ENCODE peak calls at places on chromosomes 13 and 19, in seven cellular contexts. L is brain microvascular endothelial cell; T is CD8-positive, alpha-beta memory T cell; V is fibroblast of the aortic adventitia; H is neural progenitor cell; D is upper lobe of right lung; K is GM12865. S is an unnamed sample.
A peak's percentile ranks its signal among the peaks of the same experiment; 100 is the strongest.

GRCh38 chr13:79806821-79807220 is 325.9 kb downstream of the NDFIP2 start:
- DNase-seq in D (no peak), L (no peak), T (no peak), H (no peak), V (no peak), K (no peak), S (no peak)

GRCh38 chr19:5436101-5436947 is 18.9 kb upstream of the ZNRF4 start:
- DNase-seq in L (peak; percentile 34), K (no peak), T (no peak), D (no peak), V (peak; percentile 44), H (peak; percentile 95), S (peak; percentile 16)

GRCh38 chr13:110201114-110201513 is 105.8 kb downstream of the COL4A1 start:
- DNase-seq in L (no peak), K (no peak), V (no peak), D (no peak), H (no peak), T (no peak), S (no peak)

GRCh38 chr19:10730932-10731331 is 13.1 kb downstream of the DNM2 start:
- DNase-seq in H (no peak), V (no peak), T (no peak), D (no peak), K (no peak), L (no peak), S (no peak)

GRCh38 chr13:74444161-74444571 is 310.0 kb upstream of the KLF12 start:
- DNase-seq in V (peak; percentile 46), L (no peak), T (no peak), D (no peak), H (no peak), K (no peak), S (no peak)

GRCh38 chr13:74528751-74529513 is 394.7 kb upstream of the KLF12 start:
- DNase-seq in H (no peak), T (no peak), V (no peak), D (no peak), L (no peak), K (no peak), S (no peak)

GRCh38 chr13:112131740-112132113 is 64.8 kb downstream of the SOX1 start:
- DNase-seq in L (no peak), D (peak; percentile 82), K (no peak), T (no peak), V (no peak), H (no peak), S (no peak)

GRCh38 chr19:7145494-7145893 is 76.0 kb downstream of the ZNF557 start:
- DNase-seq in K (no peak), D (no peak), T (no peak), H (no peak), L (no peak), V (no peak), S (no peak)

GRCh38 chr19:40742477-40742876 is 7.8 kb downstream of the ACTMAP start:
- DNase-seq in V (no peak), T (no peak), L (no peak), H (no peak), D (no peak), K (no peak), S (no peak)

GRCh38 chr19:16363133-16363851 is 38.7 kb downstream of the KLF2 start:
- DNase-seq in H (no peak), D (peak; percentile 86), K (no peak), L (no peak), V (no peak), T (no peak), S (no peak)

GRCh38 chr19:38710928-38711725 is 33.1 kb downstream of the CAPN12 start:
- DNase-seq in H (no peak), D (no peak), L (no peak), V (no peak), T (no peak), K (no peak), S (peak; percentile 70)

GRCh38 chr13:98810746-98811145 is 58.3 kb upstream of the SLC15A1 start:
- DNase-seq in K (no peak), D (no peak), V (no peak), T (no peak), H (no peak), L (no peak), S (no peak)

GRCh38 chr19:6947745-6948144 is 60.4 kb downstream of the ADGRE1 start:
- DNase-seq in L (peak; percentile 12), V (peak; percentile 11), K (peak; percentile 80), D (no peak), H (no peak), T (no peak), S (peak; percentile 71)

GRCh38 chr19:1503089-1503924 is 9.5 kb downstream of the ADAMTSL5 start:
- DNase-seq in H (peak; percentile 86), D (peak; percentile 82), K (peak; percentile 53), V (peak; percentile 31), L (peak; percentile 14), T (peak; percentile 63), S (peak; percentile 27)

GRCh38 chr13:38564751-38565150 is 122.1 kb upstream of the FREM2 start:
- DNase-seq in L (no peak), T (no peak), K (no peak), H (no peak), V (no peak), D (no peak), S (no peak)

GRCh38 chr19:53649746-53650593 is 18.2 kb downstream of the DPRX start:
- DNase-seq in V (no peak), D (no peak), T (no peak), H (no peak), K (no peak), L (no peak), S (no peak)

GRCh38 chr13:114027826-114028225 is 54.0 kb upstream of the C13orf46 start:
- DNase-seq in K (no peak), H (no peak), D (no peak), V (no peak), L (no peak), T (no peak), S (no peak)

GRCh38 chr19:15154002-15154612 is 46.7 kb downstream of the NOTCH3 start:
- DNase-seq in T (no peak), H (peak; percentile 54), D (no peak), K (peak; percentile 36), V (peak; percentile 59), L (peak; percentile 60), S (peak; percentile 61)

GRCh38 chr13:107554355-107554905 is 660.9 kb downstream of the LIG4 start:
- DNase-seq in H (no peak), T (no peak), L (no peak), K (no peak), D (no peak), V (no peak), S (no peak)

GRCh38 chr13:44470623-44471562 is 97.3 kb downstream of the SERP2 start:
- DNase-seq in K (peak; percentile 40), H (peak; percentile 35), L (no peak), D (no peak), T (no peak), V (peak; percentile 58), S (peak; percentile 56)

GRCh38 chr13:77028202-77028601 is 1.2 kb upstream of the FBXL3 start:
- DNase-seq in D (no peak), H (no peak), L (peak; percentile 44), V (peak; percentile 42), T (no peak), K (no peak), S (peak; percentile 75)

GRCh38 chr13:48562296-48563066 is 29.6 kb upstream of the RCBTB2 start:
- DNase-seq in T (peak; percentile 84), V (no peak), L (no peak), D (no peak), H (no peak), K (peak; percentile 97), S (no peak)

GRCh38 chr19:1822210-1822609 is 10.1 kb upstream of the ATP8B3 start:
- DNase-seq in D (no peak), K (no peak), V (no peak), L (no peak), T (no peak), H (no peak), S (no peak)

GRCh38 chr13:40598599-40598998 is 67.8 kb downstream of the FOXO1 start:
- DNase-seq in D (no peak), K (peak; percentile 22), T (no peak), L (no peak), V (no peak), H (no peak), S (no peak)

GRCh38 chr19:51702754-51703654 is 9.9 kb downstream of the SPACA6 start:
- DNase-seq in T (peak; percentile 56), L (no peak), D (peak; percentile 77), V (no peak), K (no peak), H (peak; percentile 49), S (no peak)
- H3K4me3 ChIP-seq in T (peak overlapping the region; percentile 89), L (no peak overlapping the region), D (peak overlapping the region; percentile 84), V (no peak overlapping the region), K (peak overlapping the region; percentile 74), H (peak overlapping the region; percentile 62), S (no peak overlapping the region)

GRCh38 chr19:48638831-48639381 is 1.7 kb upstream of the DBP start:
- DNase-seq in H (no peak), K (peak; percentile 39), D (peak; percentile 72), V (no peak), L (no peak), T (no peak), S (no peak)
- H3K4me3 ChIP-seq in H (no peak overlapping the region), K (peak overlapping the region; percentile 73), D (peak overlapping the region; percentile 80), V (no peak overlapping the region), L (no peak overlapping the region), T (peak overlapping the region; percentile 93), S (no peak overlapping the region)

DNA sequence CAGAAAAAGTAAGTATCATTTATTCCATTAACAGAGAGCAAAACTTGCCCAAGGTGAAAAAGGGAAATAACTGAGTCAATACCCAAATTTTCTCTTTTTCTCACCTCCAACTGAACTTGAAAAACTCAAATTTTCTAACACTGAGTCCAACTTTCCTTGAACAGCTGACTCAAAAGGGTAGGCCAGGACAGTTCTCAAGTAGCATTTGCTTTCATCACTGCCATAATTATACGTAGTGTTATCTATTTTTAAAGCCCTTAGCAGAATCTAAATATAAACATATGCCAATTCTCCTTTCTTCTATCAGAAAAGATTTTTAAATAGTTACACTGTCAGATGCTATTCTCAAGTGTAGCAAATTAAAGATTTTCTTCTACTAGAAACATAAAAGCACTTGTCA is 3.5 kb downstream of the N4BP2L2 start:
- DNase-seq in H (no peak), K (no peak), V (no peak), L (no peak), T (no peak), D (no peak), S (no peak)
- H3K4me3 ChIP-seq in H (no peak overlapping the region), K (peak overlapping the region; percentile 15), V (no peak overlapping the region), L (no peak overlapping the region), T (no peak overlapping the region), D (no peak overlapping the region), S (no peak overlapping the region)

DNA sequence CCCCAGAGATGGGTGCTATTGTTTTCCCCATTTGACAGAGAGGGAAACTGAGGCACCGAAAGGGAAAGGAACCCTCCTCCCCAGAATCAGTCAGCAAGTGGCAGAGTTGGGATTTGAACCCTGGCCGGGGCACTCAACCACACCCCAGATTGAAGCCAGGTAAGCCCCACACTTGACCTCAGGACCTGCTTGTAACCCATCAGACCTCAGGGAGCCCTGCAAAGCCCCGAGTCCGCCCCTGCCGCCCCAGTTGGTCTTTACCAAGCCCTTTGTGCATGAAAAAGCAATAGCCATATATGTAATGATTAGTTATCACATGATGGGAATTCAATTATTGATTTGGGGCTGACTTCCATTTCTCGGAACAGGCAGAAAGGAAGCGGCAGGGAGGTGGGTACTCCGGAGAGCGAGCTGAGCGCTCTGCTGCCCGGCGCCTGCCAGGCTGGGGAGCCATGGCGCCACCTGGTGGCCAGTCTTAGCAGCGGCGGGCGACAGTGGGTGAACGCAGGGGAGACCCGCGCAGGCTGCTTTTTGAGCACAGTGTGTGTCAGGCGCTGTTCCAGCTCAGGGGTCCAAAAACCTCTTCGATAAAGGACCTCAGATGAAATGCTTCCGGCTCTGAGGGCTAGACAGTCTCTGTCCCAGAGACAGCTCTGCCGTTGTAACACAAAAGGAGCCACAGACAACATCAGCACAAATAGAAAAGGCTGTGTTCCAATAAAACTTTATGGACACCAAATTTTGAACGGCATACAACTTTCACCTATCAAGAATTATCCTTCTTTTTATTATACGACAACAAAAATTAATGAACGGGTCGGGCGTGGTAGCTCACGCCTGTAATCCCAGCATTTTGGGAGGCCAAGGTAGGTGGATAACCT is 82.9 kb upstream of the CACNA1A start:
- DNase-seq in V (peak; percentile 56), T (peak; percentile 80), K (peak; percentile 73), L (peak; percentile 42), H (peak; percentile 84), D (peak; percentile 86), S (peak; percentile 44)
- H3K4me3 ChIP-seq in V (no peak overlapping the region), T (peak overlapping the region; percentile 27), K (no peak overlapping the region), L (no peak overlapping the region), H (no peak overlapping the region), D (no peak overlapping the region), S (no peak overlapping the region)